ENCODE peak calls at places on chromosomes 5 and 9, in ten cellular contexts. Y is fibroblast of pulmonary artery; G is CD4-positive, alpha-beta T cell; X is CD8-positive, alpha-beta T cell; C is adrenal gland; D is dorsolateral prefrontal cortex; H is A549; V is neural crest cell; R is lower leg skin; F is GM13976. E is an unnamed sample.

GRCh38 chr9:69122391-69123141 is 51.5 kb upstream of the TJP2 start:
- DNase-seq in R (peak), F (no peak), D (no peak), C (no peak), V (no peak), Y (peak), G (no peak), X (no peak), H (no peak), E (no peak)

GRCh38 chr5:154406826-154407225 is 39.0 kb upstream of the SAP30L start:
- DNase-seq in G (no peak), Y (no peak), X (no peak), C (peak), D (no peak), R (no peak), H (no peak), V (no peak), F (no peak), E (no peak)

GRCh38 chr5:87899109-87900100 is 369.2 kb downstream of the TMEM161B start:
- DNase-seq in V (peak), Y (no peak), H (no peak), F (no peak), X (no peak), D (no peak), C (no peak), R (peak), G (no peak), E (no peak)

GRCh38 chr5:31181376-31181987 is 12.0 kb upstream of the CDH6 start:
- DNase-seq in V (no peak), X (no peak), F (no peak), G (no peak), C (no peak), D (no peak), R (no peak), Y (no peak), H (no peak), E (no peak)

GRCh38 chr5:122907238-122907637 is 61.8 kb downstream of the SNX24 start:
- DNase-seq in F (no peak), V (no peak), C (no peak), X (no peak), H (peak), G (no peak), Y (peak), R (no peak), D (no peak), E (no peak)

GRCh38 chr5:148465381-148466290 is 81.9 kb downstream of the FBXO38 start:
- DNase-seq in V (no peak), Y (peak), D (no peak), R (no peak), H (no peak), X (no peak), C (no peak), G (no peak), F (no peak), E (no peak)

GRCh38 chr5:156391139-156391538 is 64.2 kb downstream of the SGCD start:
- DNase-seq in G (no peak), H (peak), D (no peak), C (no peak), R (no peak), X (no peak), Y (peak), F (no peak), V (no peak), E (no peak)

GRCh38 chr5:60586307-60586901 is 113.6 kb downstream of the DEPDC1B start:
- DNase-seq in V (no peak), X (no peak), F (no peak), R (no peak), H (peak), C (no peak), G (no peak), D (no peak), Y (peak), E (no peak)

GRCh38 chr5:97635553-97635952 is 452.5 kb upstream of the RIOK2 start:
- DNase-seq in D (no peak), R (no peak), X (no peak), Y (no peak), C (no peak), V (no peak), H (no peak), G (no peak), F (no peak), E (no peak)

GRCh38 chr9:134869554-134870310 is 10.9 kb upstream of the FCN2 start:
- DNase-seq in X (no peak), G (no peak), F (no peak), Y (no peak), V (no peak), R (no peak), H (no peak), C (no peak), D (no peak), E (no peak)

GRCh38 chr5:94196959-94197358 is 421.4 kb downstream of the KIAA0825 start:
- DNase-seq in D (no peak), G (no peak), F (no peak), X (no peak), H (no peak), V (no peak), R (no peak), C (no peak), Y (no peak), E (no peak)

GRCh38 chr9:130426883-130427282 is 17.9 kb upstream of the ASS1 start:
- DNase-seq in V (no peak), X (no peak), H (peak), Y (peak), D (no peak), R (no peak), G (no peak), C (no peak), F (no peak), E (no peak)

GRCh38 chr5:58241383-58241782 is 218.5 kb downstream of the PLK2 start:
- DNase-seq in D (no peak), Y (peak), F (no peak), X (no peak), G (no peak), R (no peak), H (peak), V (no peak), C (peak), E (no peak)

GRCh38 chr9:135456436-135457104 is 23.0 kb upstream of the PPP1R26 start:
- DNase-seq in Y (no peak), F (no peak), X (no peak), C (no peak), R (no peak), D (no peak), V (no peak), G (no peak), H (no peak), E (no peak)

GRCh38 chr9:99095565-99095964 is 9.3 kb upstream of the TGFBR1 start:
- DNase-seq in V (no peak), D (no peak), Y (no peak), C (no peak), G (no peak), R (no peak), X (no peak), H (no peak), F (no peak), E (no peak)

GRCh38 chr5:42715791-42716190 is 40.8 kb upstream of the CCDC152 start:
- DNase-seq in G (no peak), F (no peak), V (no peak), C (no peak), H (no peak), Y (no peak), X (no peak), R (no peak), D (no peak), E (no peak)

GRCh38 chr9:110623462-110624025 is 44.0 kb upstream of the SVEP1 start:
- DNase-seq in G (no peak), F (peak), X (no peak), R (peak), C (peak), D (no peak), H (peak), V (peak), Y (peak), E (no peak)

GRCh38 chr9:137580209-137580957 is 1.7 kb upstream of the DPH7 start:
- DNase-seq in C (no peak), D (no peak), F (no peak), X (no peak), V (no peak), G (no peak), Y (no peak), H (no peak), R (no peak), E (no peak)

DNA sequence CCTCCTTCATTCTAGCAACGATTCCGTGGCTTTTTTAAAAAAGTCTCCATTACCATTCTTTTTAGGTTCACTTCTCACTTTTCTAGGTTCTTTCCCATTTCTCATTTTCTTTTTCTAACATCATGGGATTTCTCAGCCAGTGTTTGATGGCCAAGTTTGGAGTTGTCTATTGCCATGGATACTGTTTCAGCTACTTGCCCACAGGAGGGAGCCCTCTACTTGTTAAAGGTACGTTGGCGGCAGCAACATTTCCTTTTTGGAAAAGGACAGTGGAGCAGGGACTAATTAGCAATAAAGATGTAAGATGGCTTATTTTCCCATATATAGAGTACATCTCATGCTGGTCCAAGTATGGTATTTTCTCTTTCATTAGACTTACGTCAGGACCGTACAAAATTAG is 2257.5 kb upstream of the C9orf72 start:
- DNase-seq in H (peak), G (no peak), Y (peak), F (no peak), V (peak), D (no peak), X (no peak), R (no peak), C (peak), E (no peak)
- TF ChIP-seq CTCF in H (peak), G (no peak), Y (peak), F (no peak), V (peak), D (peak), X (no peak), R (no peak), C (peak), E (peak)

DNA sequence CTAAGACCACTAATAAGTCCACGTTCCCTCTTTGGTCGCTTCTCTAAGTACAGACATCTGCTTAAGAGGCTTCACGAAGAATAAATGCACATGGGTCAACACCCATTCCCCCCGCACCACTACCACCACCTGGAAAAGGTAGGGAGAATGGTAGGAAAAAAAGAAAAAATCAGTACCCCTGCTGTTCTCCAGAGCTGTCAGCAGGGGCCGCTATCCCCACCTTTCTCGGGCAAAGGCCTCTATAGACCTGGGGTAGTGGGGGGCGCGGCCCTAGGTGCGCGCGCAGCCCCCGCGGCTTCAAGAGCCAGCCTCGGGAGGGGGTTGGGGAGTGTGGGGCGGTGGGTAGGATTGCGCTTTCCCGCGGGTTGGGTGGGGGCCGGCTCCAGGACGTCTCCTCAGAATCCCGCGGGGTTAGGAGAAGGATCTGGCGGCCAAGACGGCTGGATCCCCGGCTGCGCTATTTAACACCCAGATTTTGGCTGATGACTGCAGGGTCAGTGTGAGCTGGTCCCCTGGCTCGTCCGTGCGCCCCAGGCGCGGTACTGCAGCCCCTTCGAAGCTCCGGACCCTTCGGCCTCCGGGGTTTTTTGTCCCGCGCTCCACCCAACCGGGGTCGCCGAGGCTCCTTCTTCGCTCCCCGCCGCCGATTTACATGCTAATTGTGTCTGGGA is 1.6 kb upstream of the SEMA6A start:
- DNase-seq in V (peak), D (no peak), H (peak), R (peak), C (peak), X (no peak), Y (peak), F (peak), G (no peak), E (peak)
- TF ChIP-seq CTCF in V (peak), D (peak), H (peak), R (no peak), C (peak), X (peak), Y (peak), F (peak), G (no peak), E (peak)

GRCh38 chr5:168609806-168610482 is 30.8 kb upstream of the PANK3 start:
- DNase-seq in R (no peak), D (no peak), F (no peak), X (no peak), C (no peak), V (no peak), Y (no peak), G (no peak), H (no peak), E (no peak)
- TF ChIP-seq CTCF in R (no peak), D (no peak), F (no peak), X (no peak), C (no peak), V (no peak), Y (no peak), G (no peak), H (no peak), E (no peak)

DNA sequence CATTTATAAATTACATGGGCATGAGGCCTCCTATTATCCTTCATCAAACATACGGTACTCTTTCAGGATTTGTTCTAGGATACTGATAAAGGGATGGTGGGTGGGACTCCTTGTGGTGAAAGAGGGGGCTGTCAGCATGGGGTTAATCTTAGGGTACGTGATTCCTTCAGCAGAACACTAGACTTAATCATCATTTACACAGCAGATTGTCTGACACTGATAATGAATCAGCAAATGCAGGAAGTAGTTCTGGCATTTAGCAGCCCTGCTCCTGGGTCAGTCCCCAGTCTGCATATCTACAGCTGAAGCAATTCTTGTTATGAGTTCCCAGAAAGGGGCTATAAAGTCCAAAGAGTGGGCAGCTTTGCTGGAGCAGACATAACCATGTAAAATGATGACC is 384.6 kb downstream of the SPOCK1 start:
- DNase-seq in X (no peak), V (no peak), Y (peak), F (no peak), R (no peak), C (no peak), D (no peak), H (peak), G (no peak), E (no peak)
- TF ChIP-seq CTCF in X (no peak), V (no peak), Y (no peak), F (no peak), R (no peak), C (no peak), D (no peak), H (no peak), G (no peak), E (no peak)

GRCh38 chr5:105503950-105504349 is 1941.4 kb upstream of the NUDT12 start:
- DNase-seq in D (no peak), H (no peak), Y (no peak), G (no peak), R (no peak), F (no peak), C (no peak), V (no peak), X (no peak), E (no peak)

GRCh38 chr5:105501315-105501714 is 1938.7 kb upstream of the NUDT12 start:
- DNase-seq in D (no peak), H (no peak), V (no peak), Y (no peak), F (no peak), G (no peak), C (no peak), X (no peak), R (no peak), E (no peak)

GRCh38 chr5:105508519-105508918 is 1945.9 kb upstream of the NUDT12 start:
- DNase-seq in H (no peak), C (no peak), F (no peak), Y (no peak), G (no peak), X (no peak), D (no peak), V (no peak), R (no peak), E (no peak)

DNA sequence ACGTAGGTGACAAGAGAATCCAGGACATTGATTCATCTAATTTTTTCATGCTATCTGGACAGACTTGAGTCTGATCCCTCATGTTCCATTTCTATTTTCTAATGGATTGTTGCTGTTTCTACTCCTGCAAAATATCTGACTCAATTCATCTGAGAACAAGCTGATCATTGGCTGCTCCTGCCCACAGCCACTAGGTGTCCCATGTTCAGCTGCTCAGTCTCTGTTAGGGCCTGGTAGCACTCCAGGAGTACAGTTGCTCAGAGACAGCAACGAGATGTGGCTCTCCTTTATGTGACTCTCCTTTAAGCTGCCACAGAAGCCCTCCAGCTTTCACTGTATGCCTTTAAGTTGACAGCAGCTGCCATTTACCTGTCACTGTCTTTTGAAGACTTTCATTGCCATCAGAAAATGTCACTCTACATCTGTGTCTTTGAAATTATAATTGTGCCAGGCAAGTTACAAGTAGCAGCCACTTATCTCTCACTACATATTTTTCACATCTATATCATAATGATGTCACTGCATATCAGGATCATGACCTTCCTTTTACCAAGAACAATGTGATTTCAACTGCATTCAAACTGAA is 1944.2 kb upstream of the NUDT12 start:
- DNase-seq in R (no peak), C (peak), F (no peak), Y (peak), H (peak), V (no peak), X (no peak), D (no peak), G (no peak), E (no peak)
- TF ChIP-seq CTCF in R (no peak), C (no peak), F (no peak), Y (peak), H (no peak), V (peak), X (no peak), D (no peak), G (no peak), E (no peak)

GRCh38 chr9:111720170-111720569 is 58.8 kb downstream of the GNG10 start:
- DNase-seq in X (no peak), Y (peak), D (no peak), R (no peak), F (no peak), H (no peak), G (no peak), V (no peak), C (no peak), E (no peak)
- TF ChIP-seq CTCF in X (no peak), Y (peak), D (no peak), R (no peak), F (no peak), H (no peak), G (peak), V (no peak), C (no peak), E (no peak)

E was measured in mesothelial cell of epicardium.